ENCODE peak calls at places on chromosomes 5 and 9, in four cellular contexts. E is H9, A is A549, G is fibroblast of lung. V is an unnamed sample.

GRCh38 chr9:136373300-136374182 is at the start of gene CARD9:
- DNase-seq in E (no peak), A (no peak), G (no peak), V (no peak)

GRCh38 chr5:172525633-172526360 is 71.5 kb upstream of the SH3PXD2B start:
- DNase-seq in E (no peak), A (no peak), G (no peak), V (no peak)

GRCh38 chr5:83583859-83584258 is 112.3 kb downstream of the VCAN start:
- DNase-seq in E (no peak), A (no peak), G (peak; percentile 73), V (no peak)

GRCh38 chr9:26159575-26160392 is 481.5 kb upstream of the TUSC1 start:
- DNase-seq in E (no peak), A (no peak), G (no peak), V (no peak)

GRCh38 chr5:98424681-98425454 is 348.6 kb upstream of the RGMB start:
- DNase-seq in E (no peak), A (no peak), G (peak; percentile 46), V (no peak)

GRCh38 chr9:86099695-86100364 is 472 bp upstream of the GOLM1 start:
- DNase-seq in E (peak; percentile 49), A (peak; percentile 77), G (peak; percentile 59), V (peak; percentile 42)

GRCh38 chr5:180080670-180081280 is 9.2 kb upstream of the RNF130 start:
- DNase-seq in E (no peak), A (no peak), G (no peak), V (no peak)

GRCh38 chr5:96582343-96582742 is 79.8 kb upstream of the CAST start:
- DNase-seq in E (no peak), A (no peak), G (peak; percentile 72), V (no peak)

GRCh38 chr9:121651295-121652036 is at the start of gene DAB2IP:
- DNase-seq in E (peak; percentile 73), A (no peak), G (peak; percentile 54), V (peak; percentile 66)

GRCh38 chr5:150078802-150079654 is 7.3 kb downstream of the CSF1R start:
- DNase-seq in E (no peak), A (no peak), G (no peak), V (no peak)

GRCh38 chr9:124254261-124254682 is 3.5 kb upstream of the NEK6 start:
- DNase-seq in E (no peak), A (no peak), G (no peak), V (no peak)

GRCh38 chr9:32345243-32345642 is 39.2 kb upstream of the ACO1 start:
- DNase-seq in E (peak; percentile 84), A (no peak), G (no peak), V (no peak)

GRCh38 chr5:111237470-111237869 is 13.3 kb downstream of the CAMK4 start:
- DNase-seq in E (no peak), A (no peak), G (peak; percentile 58), V (no peak)

GRCh38 chr5:139178948-139179347 is 19.2 kb downstream of the SIL1 start:
- DNase-seq in E (no peak), A (no peak), G (peak; percentile 60), V (no peak)

GRCh38 chr9:25003686-25004085 is 458.0 kb upstream of the IZUMO3 start:
- DNase-seq in E (peak; percentile 86), A (no peak), G (no peak), V (no peak)

GRCh38 chr9:86836797-86837196 is 110.5 kb downstream of the GAS1 start:
- DNase-seq in E (no peak), A (no peak), G (no peak), V (no peak)

GRCh38 chr5:997001-997474 is 11.6 kb upstream of the NKD2 start:
- DNase-seq in E (peak; percentile 53), A (peak; percentile 36), G (no peak), V (no peak)

GRCh38 chr5:171845857-171846785 is 60.5 kb downstream of the SMIM23 start:
- DNase-seq in E (peak; percentile 57), A (no peak), G (peak; percentile 14), V (no peak)

DNA sequence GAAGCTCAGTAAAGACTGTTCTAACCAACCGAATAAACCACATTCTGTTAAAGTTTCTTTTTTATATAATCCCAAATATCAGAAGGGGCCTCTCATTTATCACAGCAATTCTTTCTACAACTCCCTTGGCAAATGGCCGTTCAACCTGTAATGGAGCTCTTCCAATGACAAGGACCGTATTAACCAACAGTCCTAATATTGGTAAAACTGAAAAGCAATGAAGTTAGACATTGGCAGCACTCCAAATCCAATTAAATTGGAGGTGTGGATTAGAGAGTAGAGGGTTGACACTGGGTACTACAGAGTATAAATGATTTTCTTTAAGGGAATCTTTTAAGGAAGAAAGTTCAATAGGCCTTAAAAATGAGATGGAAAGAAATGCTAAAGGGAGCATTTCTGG is 842 bp downstream of the TMED7 start:
- DNase-seq in E (no peak), A (no peak), G (no peak), V (no peak)
- H3K27ac ChIP-seq in E (no peak overlapping the region), A (peak overlapping the region; percentile 97), G (peak overlapping the region; percentile 95), V (peak overlapping the region; percentile 81)

GRCh38 chr5:103256178-103256577 is 2.4 kb upstream of the MACIR start:
- DNase-seq in E (no peak), A (no peak), G (no peak), V (no peak)
- TF ChIP-seq CTCF in E (no peak), A (peak; percentile 9), G (peak; percentile 10), V (no peak)

DNA sequence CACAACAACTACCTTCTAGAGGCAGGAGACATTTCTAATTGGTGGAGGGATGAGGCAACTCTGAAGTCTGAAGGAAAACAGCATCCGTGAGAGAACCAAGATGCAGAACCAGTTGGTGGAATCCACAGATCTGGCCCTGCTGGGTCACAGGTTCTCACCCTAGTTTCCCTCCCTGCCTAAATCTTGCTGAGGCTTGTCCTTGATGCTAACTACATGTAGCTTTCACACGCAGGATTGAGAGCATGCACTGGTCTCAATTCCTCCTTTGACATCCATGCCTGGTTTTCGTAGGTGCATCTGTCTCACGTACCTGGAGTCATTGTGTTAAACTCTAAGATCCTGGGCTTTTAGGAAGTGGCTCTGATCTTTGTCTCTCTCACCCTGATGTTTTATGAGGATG is 9.7 kb upstream of the F2RL1 start:
- DNase-seq in E (peak; percentile 50), A (no peak), G (no peak), V (no peak)
- H3K27ac ChIP-seq in E (peak overlapping the region; percentile 87), A (peak overlapping the region; percentile 84), G (no peak overlapping the region), V (no peak overlapping the region)

DNA sequence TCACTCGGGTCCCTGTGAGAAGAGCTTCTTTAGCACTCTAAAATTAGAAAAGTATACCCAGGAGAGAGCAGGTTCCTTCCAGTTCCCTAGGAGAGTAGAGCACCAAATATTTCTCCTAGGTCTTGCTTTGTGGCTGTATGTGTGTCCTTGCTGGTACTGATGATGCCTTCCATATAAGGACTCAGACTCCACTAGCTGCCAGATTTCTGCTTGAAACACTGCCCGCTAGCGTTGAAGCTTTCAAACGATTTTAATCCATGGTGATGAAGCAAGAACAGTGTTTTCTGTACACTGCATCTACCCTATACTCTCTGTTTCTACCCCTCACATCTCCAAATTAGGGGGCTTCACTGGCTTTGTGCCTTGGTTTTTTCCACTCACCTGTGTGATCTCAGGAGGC is 2.4 kb upstream of the SMC2 start:
- DNase-seq in E (no peak), A (no peak), G (peak; percentile 35), V (no peak)
- TF ChIP-seq CTCF in E (no peak), A (no peak), G (peak; percentile 67), V (no peak)

DNA sequence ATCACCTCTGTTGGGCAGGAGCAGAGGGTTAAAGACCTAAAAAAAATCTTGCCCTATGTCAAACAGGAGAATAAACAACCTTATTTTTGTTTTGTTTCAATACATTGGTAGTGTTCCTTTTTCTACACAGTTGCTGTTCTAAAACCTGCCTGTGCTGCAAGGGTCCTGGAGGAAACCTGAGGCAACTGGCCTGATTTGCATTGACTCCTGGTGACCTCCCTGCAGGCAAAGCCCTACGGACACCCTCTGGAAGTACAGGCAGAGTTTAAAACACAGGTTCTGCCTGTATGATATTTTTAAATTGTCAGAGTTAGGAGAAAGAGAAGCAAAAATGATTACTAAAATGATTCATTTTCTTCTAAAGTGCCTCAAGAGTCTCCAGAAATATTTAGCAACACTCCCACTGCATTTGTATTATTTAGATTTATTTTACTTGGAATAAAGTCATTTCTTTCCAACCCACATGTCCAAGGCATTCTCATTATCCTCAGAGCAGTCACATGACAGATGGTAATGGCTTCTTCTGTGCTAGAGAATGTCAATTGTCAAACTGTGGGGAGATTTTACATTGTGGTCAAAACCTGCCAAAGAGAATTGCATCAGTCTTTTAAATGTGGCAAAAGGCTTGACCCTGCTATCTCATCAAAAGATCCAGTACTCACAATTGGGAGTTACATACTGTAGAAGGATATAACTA is 559.6 kb downstream of the CETN3 start:
- DNase-seq in E (no peak), A (no peak), G (peak; percentile 71), V (no peak)
- H3K27ac ChIP-seq in E (no peak overlapping the region), A (no peak overlapping the region), G (no peak overlapping the region), V (no peak overlapping the region)

DNA sequence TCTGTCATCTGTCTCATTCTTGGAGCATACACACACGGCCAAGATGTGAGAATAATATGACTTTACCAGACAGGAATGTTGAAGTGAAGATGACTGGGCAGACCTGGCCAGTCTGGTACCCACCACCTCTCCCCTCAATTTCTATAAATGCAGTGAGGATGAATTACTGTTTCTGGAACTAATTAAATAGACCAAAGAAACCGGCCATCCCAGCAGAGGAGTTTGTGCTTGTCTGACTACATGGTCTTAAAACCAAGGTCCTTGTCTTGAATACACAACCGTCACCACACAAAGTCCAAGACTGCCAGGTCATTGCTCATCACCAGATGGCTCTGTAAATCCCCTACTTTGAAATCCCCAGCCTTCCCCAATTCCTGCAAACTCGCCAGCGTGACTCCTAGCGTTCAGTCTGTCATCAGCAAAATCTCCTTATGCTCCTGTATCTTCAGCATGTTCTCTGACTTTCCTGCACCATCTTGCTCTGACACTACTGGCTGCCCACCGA is 147.2 kb downstream of the PDE4D start:
- DNase-seq in E (no peak), A (peak; percentile 53), G (peak; percentile 82), V (peak; percentile 82)
- TF ChIP-seq CTCF in E (no peak), A (peak; percentile 44), G (no peak), V (no peak)

DNA sequence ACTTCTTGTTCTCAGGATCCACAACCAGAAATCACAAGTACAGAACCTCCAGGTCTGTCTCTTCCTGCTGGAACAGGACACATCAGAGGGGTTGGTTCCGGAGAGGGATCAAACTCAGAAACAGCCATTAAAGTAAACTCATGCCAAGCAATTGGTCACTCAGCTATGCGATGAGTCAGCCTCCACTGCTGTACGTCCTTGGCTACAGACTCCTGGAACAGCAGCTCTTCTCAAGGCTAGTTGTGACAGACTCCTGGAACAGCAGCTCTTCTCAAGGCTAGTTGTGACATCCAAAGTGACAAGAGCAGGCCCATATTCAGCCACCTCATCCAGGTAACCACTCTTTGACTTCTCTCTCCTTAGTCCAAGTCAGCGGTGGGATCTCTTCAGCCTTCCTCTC is at the start of gene SPINK13:
- DNase-seq in E (no peak), A (no peak), G (peak; percentile 86), V (peak; percentile 22)
- H3K27ac ChIP-seq in E (no peak within 1 kb of the TSS), A (no peak within 1 kb of the TSS), G (no peak within 1 kb of the TSS), V (no peak within 1 kb of the TSS)

DNA sequence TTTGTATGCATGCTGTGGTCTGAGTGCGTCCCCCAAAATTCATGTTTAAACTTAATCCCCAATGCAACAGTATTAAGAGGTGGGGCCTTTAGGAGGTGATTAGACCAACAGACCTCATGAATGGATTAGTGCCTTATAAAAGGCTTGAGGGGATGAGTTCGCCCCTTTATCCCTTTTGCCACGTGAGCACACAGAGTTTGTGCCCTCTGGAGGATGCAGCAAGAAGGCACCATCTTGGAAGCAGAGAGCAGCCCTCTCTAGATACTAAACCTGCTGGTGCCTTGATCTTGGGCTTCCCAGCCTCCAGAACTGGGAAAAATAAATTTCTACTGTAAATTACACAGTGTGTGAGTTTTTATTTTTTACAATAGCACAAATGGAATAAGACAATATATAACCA is 177.1 kb upstream of the SPRY4 start:
- DNase-seq in E (no peak), A (no peak), G (no peak), V (no peak)
- TF ChIP-seq CTCF in E (peak; percentile 44), A (no peak), G (no peak), V (no peak)